ENCODE peak calls at places on chromosomes 11 and 22, in seven cellular contexts. M, U, R, L, G, F and Q are unnamed samples.

GRCh38 chr22:44475706-44476105 is 22.3 kb downstream of the RTL6 start:
- DNase-seq in M (no peak), U (no peak), R (no peak), L (no peak), G (no peak), F (no peak), Q (no peak)

GRCh38 chr11:117145393-117145761 is 1.3 kb downstream of the PAFAH1B2 start:
- DNase-seq in M (peak), U (no peak), R (peak), L (no peak), G (no peak), F (peak), Q (no peak)

GRCh38 chr11:110431212-110432073 is 1.7 kb downstream of the FDX1 start:
- DNase-seq in M (no peak), U (no peak), R (no peak), L (no peak), G (no peak), F (peak), Q (no peak)

GRCh38 chr11:27703453-27703852 is 3.2 kb upstream of the BDNF start:
- DNase-seq in M (no peak), U (no peak), R (no peak), L (no peak), G (no peak), F (peak), Q (no peak)

GRCh38 chr11:101862410-101863233 is 52.2 kb upstream of the CEP126 start:
- DNase-seq in M (peak), U (no peak), R (peak), L (no peak), G (no peak), F (peak), Q (no peak)

GRCh38 chr22:36238348-36239149 is 778 bp downstream of the APOL2 start:
- DNase-seq in M (no peak), U (no peak), R (no peak), L (no peak), G (no peak), F (no peak), Q (no peak)

GRCh38 chr22:44023404-44024287 is 456 bp upstream of the PARVB start:
- DNase-seq in M (peak), U (no peak), R (peak), L (peak), G (peak), F (peak), Q (no peak)

GRCh38 chr22:18032455-18033101 is 8.2 kb upstream of the MICAL3 start:
- DNase-seq in M (peak), U (no peak), R (no peak), L (no peak), G (no peak), F (peak), Q (peak)

GRCh38 chr11:102244681-102245409 is 72.4 kb upstream of the BIRC3 start:
- DNase-seq in M (peak), U (no peak), R (no peak), L (no peak), G (no peak), F (peak), Q (peak)

GRCh38 chr11:117282956-117283355 is 8.2 kb upstream of the BACE1-AS start:
- DNase-seq in M (no peak), U (no peak), R (no peak), L (no peak), G (no peak), F (no peak), Q (no peak)